ENCODE peak calls at places on chromosomes 7 and 10, in six cellular contexts. One of them, this sample, is unnamed.

GRCh38 chr10:124588736-124589451 is 127.3 kb downstream of the LHPP start:
- DNase-seq in mammary epithelial cell: no peak
- DNase-seq in CD8-positive, alpha-beta memory T cell: no peak
- DNase-seq in foreskin keratinocyte: no peak
- DNase-seq in PC-3: peak
- DNase-seq in breast epithelium: no peak
- DNase-seq in this sample: peak

GRCh38 chr10:26479766-26480492 is 41.8 kb downstream of the APBB1IP start:
- DNase-seq in breast epithelium: no peak
- DNase-seq in mammary epithelial cell: no peak
- DNase-seq in foreskin keratinocyte: no peak
- DNase-seq in CD8-positive, alpha-beta memory T cell: peak
- DNase-seq in PC-3: no peak
- DNase-seq in this sample: no peak

GRCh38 chr10:84337199-84337598 is 8.8 kb downstream of the CCSER2 start:
- DNase-seq in breast epithelium: no peak
- DNase-seq in mammary epithelial cell: peak
- DNase-seq in CD8-positive, alpha-beta memory T cell: no peak
- DNase-seq in PC-3: peak
- DNase-seq in foreskin keratinocyte: peak
- DNase-seq in this sample: no peak

GRCh38 chr7:105690286-105690915 is 109.1 kb upstream of the EFCAB10 start:
- DNase-seq in breast epithelium: no peak
- DNase-seq in PC-3: peak
- DNase-seq in CD8-positive, alpha-beta memory T cell: no peak
- DNase-seq in foreskin keratinocyte: no peak
- DNase-seq in mammary epithelial cell: no peak
- DNase-seq in this sample: no peak

GRCh38 chr10:28928484-28928883 is 251.2 kb downstream of the BAMBI start:
- DNase-seq in breast epithelium: no peak
- DNase-seq in CD8-positive, alpha-beta memory T cell: no peak
- DNase-seq in mammary epithelial cell: no peak
- DNase-seq in PC-3: peak
- DNase-seq in foreskin keratinocyte: peak
- DNase-seq in this sample: no peak

GRCh38 chr7:76428868-76429805 is 4.4 kb downstream of the ZP3 start:
- DNase-seq in breast epithelium: no peak
- DNase-seq in CD8-positive, alpha-beta memory T cell: no peak
- DNase-seq in foreskin keratinocyte: peak
- DNase-seq in PC-3: no peak
- DNase-seq in mammary epithelial cell: no peak
- DNase-seq in this sample: no peak

GRCh38 chr7:150949971-150950491 is 28.1 kb downstream of the KCNH2 start:
- DNase-seq in PC-3: no peak
- DNase-seq in breast epithelium: no peak
- DNase-seq in mammary epithelial cell: no peak
- DNase-seq in CD8-positive, alpha-beta memory T cell: no peak
- DNase-seq in foreskin keratinocyte: no peak
- DNase-seq in this sample: no peak

GRCh38 chr7:135204271-135204872 is 7.0 kb downstream of the WDR91 start:
- DNase-seq in foreskin keratinocyte: no peak
- DNase-seq in PC-3: no peak
- DNase-seq in CD8-positive, alpha-beta memory T cell: no peak
- DNase-seq in mammary epithelial cell: no peak
- DNase-seq in breast epithelium: no peak
- DNase-seq in this sample: peak

GRCh38 chr10:6347391-6347951 is 144.7 kb downstream of the PFKFB3 start:
- DNase-seq in CD8-positive, alpha-beta memory T cell: no peak
- DNase-seq in PC-3: no peak
- DNase-seq in breast epithelium: no peak
- DNase-seq in mammary epithelial cell: no peak
- DNase-seq in foreskin keratinocyte: no peak
- DNase-seq in this sample: no peak

GRCh38 chr7:44347546-44348114 is 22.2 kb upstream of the CAMK2B start:
- DNase-seq in breast epithelium: peak
- DNase-seq in PC-3: peak
- DNase-seq in mammary epithelial cell: no peak
- DNase-seq in CD8-positive, alpha-beta memory T cell: no peak
- DNase-seq in foreskin keratinocyte: no peak
- DNase-seq in this sample: no peak

GRCh38 chr7:157250605-157251228 is 86.1 kb upstream of the DNAJB6 start:
- DNase-seq in CD8-positive, alpha-beta memory T cell: peak
- DNase-seq in foreskin keratinocyte: peak
- DNase-seq in PC-3: peak
- DNase-seq in mammary epithelial cell: peak
- DNase-seq in breast epithelium: no peak
- DNase-seq in this sample: no peak

GRCh38 chr7:134254311-134254710 is 62.4 kb downstream of the SLC35B4 start:
- DNase-seq in breast epithelium: no peak
- DNase-seq in CD8-positive, alpha-beta memory T cell: no peak
- DNase-seq in mammary epithelial cell: no peak
- DNase-seq in foreskin keratinocyte: peak
- DNase-seq in PC-3: peak
- DNase-seq in this sample: no peak

GRCh38 chr7:37756797-37757551 is 73.4 kb downstream of the GPR141 start:
- DNase-seq in PC-3: no peak
- DNase-seq in foreskin keratinocyte: no peak
- DNase-seq in CD8-positive, alpha-beta memory T cell: no peak
- DNase-seq in mammary epithelial cell: no peak
- DNase-seq in breast epithelium: no peak
- DNase-seq in this sample: no peak

GRCh38 chr7:96253441-96253840 is 68.5 kb downstream of the SLC25A13 start:
- DNase-seq in breast epithelium: no peak
- DNase-seq in PC-3: no peak
- DNase-seq in foreskin keratinocyte: no peak
- DNase-seq in mammary epithelial cell: no peak
- DNase-seq in CD8-positive, alpha-beta memory T cell: no peak
- DNase-seq in this sample: no peak

GRCh38 chr7:150368884-150369739 is 490 bp downstream of the REPIN1 start:
- DNase-seq in PC-3: peak
- DNase-seq in mammary epithelial cell: no peak
- DNase-seq in CD8-positive, alpha-beta memory T cell: peak
- DNase-seq in foreskin keratinocyte: no peak
- DNase-seq in breast epithelium: peak
- DNase-seq in this sample: peak

GRCh38 chr7:29270979-29271658 is 76.5 kb downstream of the CHN2 start:
- DNase-seq in breast epithelium: no peak
- DNase-seq in PC-3: peak
- DNase-seq in CD8-positive, alpha-beta memory T cell: no peak
- DNase-seq in mammary epithelial cell: no peak
- DNase-seq in foreskin keratinocyte: no peak
- DNase-seq in this sample: no peak

GRCh38 chr7:26457702-26458327 is 166.2 kb downstream of the SNX10 start:
- DNase-seq in mammary epithelial cell: no peak
- DNase-seq in foreskin keratinocyte: no peak
- DNase-seq in CD8-positive, alpha-beta memory T cell: no peak
- DNase-seq in breast epithelium: no peak
- DNase-seq in PC-3: no peak
- DNase-seq in this sample: no peak

GRCh38 chr10:10110817-10111490 is 906.7 kb upstream of the CELF2 start:
- DNase-seq in foreskin keratinocyte: no peak
- DNase-seq in PC-3: no peak
- DNase-seq in breast epithelium: no peak
- DNase-seq in mammary epithelial cell: no peak
- DNase-seq in CD8-positive, alpha-beta memory T cell: no peak
- DNase-seq in this sample: no peak

GRCh38 chr10:31064334-31064733 is 32.7 kb upstream of the ZNF438 start:
- DNase-seq in foreskin keratinocyte: no peak
- DNase-seq in mammary epithelial cell: peak
- DNase-seq in PC-3: no peak
- DNase-seq in CD8-positive, alpha-beta memory T cell: no peak
- DNase-seq in breast epithelium: no peak
- DNase-seq in this sample: no peak

GRCh38 chr7:89623018-89623672 is 531.1 kb upstream of the STEAP1 start:
- DNase-seq in mammary epithelial cell: peak
- DNase-seq in PC-3: peak
- DNase-seq in breast epithelium: no peak
- DNase-seq in foreskin keratinocyte: peak
- DNase-seq in CD8-positive, alpha-beta memory T cell: peak
- DNase-seq in this sample: peak

GRCh38 chr7:112001089-112001826 is 204.9 kb downstream of the DOCK4 start:
- DNase-seq in CD8-positive, alpha-beta memory T cell: no peak
- DNase-seq in foreskin keratinocyte: peak
- DNase-seq in mammary epithelial cell: peak
- DNase-seq in breast epithelium: no peak
- DNase-seq in PC-3: peak
- DNase-seq in this sample: no peak

DNA sequence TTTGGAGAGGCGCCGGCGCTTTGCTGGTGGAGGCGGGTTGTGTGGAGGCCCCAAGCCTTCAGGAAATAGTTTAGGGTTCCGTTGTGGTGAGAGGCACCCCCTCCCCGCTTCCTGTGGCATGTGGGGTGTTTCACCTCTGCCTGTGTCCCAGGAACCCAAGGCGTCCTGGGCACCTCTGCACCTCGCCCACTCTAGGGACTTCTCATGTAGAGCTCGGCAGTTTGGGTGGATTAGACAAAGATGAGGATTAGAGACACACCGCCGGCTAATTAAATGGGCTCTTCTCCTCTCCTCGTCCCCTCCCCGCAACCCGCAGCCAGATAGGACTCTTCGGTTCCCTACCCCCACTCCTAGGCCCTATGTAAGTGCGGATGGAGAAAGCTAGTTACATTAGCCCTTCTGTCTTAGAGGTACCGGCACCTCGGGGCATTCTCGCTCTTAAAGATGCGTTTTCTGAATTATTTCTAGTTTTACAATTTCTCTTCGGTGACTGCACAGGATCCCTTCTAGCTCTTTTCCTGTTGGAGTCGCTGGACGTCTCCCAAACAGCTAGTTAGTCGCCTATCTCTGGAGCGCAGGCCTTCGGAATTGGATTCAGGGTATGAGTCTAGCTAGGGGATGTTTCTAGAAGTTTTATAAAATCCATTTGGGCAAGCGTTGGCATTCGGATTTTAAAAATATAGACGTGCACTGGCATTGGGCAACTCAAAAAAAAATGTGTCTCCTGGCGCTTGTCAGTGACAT is 7.8 kb downstream of the PTF1A start:
- DNase-seq in PC-3: no peak
- DNase-seq in mammary epithelial cell: no peak
- DNase-seq in foreskin keratinocyte: no peak
- DNase-seq in breast epithelium: no peak
- DNase-seq in CD8-positive, alpha-beta memory T cell: no peak
- DNase-seq in this sample: no peak
- H3K27ac ChIP-seq in PC-3: no peak
- H3K27ac ChIP-seq in mammary epithelial cell: no peak
- H3K27ac ChIP-seq in foreskin keratinocyte: no peak
- H3K27ac ChIP-seq in breast epithelium: no peak
- H3K27ac ChIP-seq in CD8-positive, alpha-beta memory T cell: no peak
- H3K27ac ChIP-seq in this sample: peak

GRCh38 chr7:65269150-65269856 is 104.4 kb upstream of the ZNF92 start:
- DNase-seq in foreskin keratinocyte: no peak
- DNase-seq in mammary epithelial cell: peak
- DNase-seq in PC-3: no peak
- DNase-seq in breast epithelium: no peak
- DNase-seq in CD8-positive, alpha-beta memory T cell: no peak
- DNase-seq in this sample: no peak
- H3K27ac ChIP-seq in foreskin keratinocyte: no peak
- H3K27ac ChIP-seq in mammary epithelial cell: no peak
- H3K27ac ChIP-seq in PC-3: no peak
- H3K27ac ChIP-seq in breast epithelium: no peak
- H3K27ac ChIP-seq in CD8-positive, alpha-beta memory T cell: no peak
- H3K27ac ChIP-seq in this sample: no peak

GRCh38 chr7:103388469-103389140 is 41.2 kb downstream of the PSMC2 start:
- DNase-seq in CD8-positive, alpha-beta memory T cell: no peak
- DNase-seq in breast epithelium: no peak
- DNase-seq in PC-3: no peak
- DNase-seq in foreskin keratinocyte: no peak
- DNase-seq in mammary epithelial cell: no peak
- DNase-seq in this sample: no peak

GRCh38 chr7:103387267-103387666 is 39.8 kb downstream of the PSMC2 start:
- DNase-seq in breast epithelium: no peak
- DNase-seq in PC-3: no peak
- DNase-seq in CD8-positive, alpha-beta memory T cell: no peak
- DNase-seq in mammary epithelial cell: no peak
- DNase-seq in foreskin keratinocyte: no peak
- DNase-seq in this sample: no peak

GRCh38 chr7:103391976-103392375 is 44.5 kb downstream of the PSMC2 start:
- DNase-seq in foreskin keratinocyte: peak
- DNase-seq in CD8-positive, alpha-beta memory T cell: no peak
- DNase-seq in mammary epithelial cell: no peak
- DNase-seq in breast epithelium: no peak
- DNase-seq in PC-3: peak
- DNase-seq in this sample: no peak

GRCh38 chr7:103391150-103391549 is 43.7 kb downstream of the PSMC2 start:
- DNase-seq in breast epithelium: no peak
- DNase-seq in mammary epithelial cell: no peak
- DNase-seq in foreskin keratinocyte: no peak
- DNase-seq in CD8-positive, alpha-beta memory T cell: no peak
- DNase-seq in PC-3: peak
- DNase-seq in this sample: no peak

DNA sequence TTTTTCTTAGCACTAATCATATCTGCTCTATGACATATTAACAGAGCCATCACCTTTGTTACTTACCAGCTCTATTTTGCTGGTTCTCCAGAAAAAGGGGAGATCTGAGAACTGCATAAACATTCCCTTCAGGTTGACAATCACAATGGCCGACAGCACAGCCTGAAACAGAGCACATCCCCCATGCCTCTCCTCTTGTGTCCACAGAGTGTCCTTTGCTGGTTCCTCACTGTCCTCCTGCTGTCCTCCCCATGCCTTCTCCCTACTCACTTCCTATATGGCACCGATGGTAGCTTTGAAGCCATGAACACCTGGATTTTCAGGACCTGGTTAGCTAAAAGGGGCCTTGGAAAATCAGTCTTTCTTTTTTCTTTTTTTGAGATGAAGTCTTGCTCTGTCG is 41.8 kb downstream of the PSMC2 start:
- DNase-seq in CD8-positive, alpha-beta memory T cell: no peak
- DNase-seq in mammary epithelial cell: no peak
- DNase-seq in foreskin keratinocyte: no peak
- DNase-seq in PC-3: no peak
- DNase-seq in breast epithelium: no peak
- DNase-seq in this sample: no peak
- H3K27ac ChIP-seq in CD8-positive, alpha-beta memory T cell: no peak
- H3K27ac ChIP-seq in mammary epithelial cell: no peak
- H3K27ac ChIP-seq in foreskin keratinocyte: no peak
- H3K27ac ChIP-seq in PC-3: no peak
- H3K27ac ChIP-seq in breast epithelium: no peak
- H3K27ac ChIP-seq in this sample: no peak

GRCh38 chr10:34599401-34599800 is 215.7 kb downstream of the PARD3 start:
- DNase-seq in CD8-positive, alpha-beta memory T cell: no peak
- DNase-seq in mammary epithelial cell: no peak
- DNase-seq in foreskin keratinocyte: no peak
- DNase-seq in PC-3: no peak
- DNase-seq in breast epithelium: no peak
- DNase-seq in this sample: no peak

GRCh38 chr10:34593955-34594354 is 221.1 kb downstream of the PARD3 start:
- DNase-seq in mammary epithelial cell: peak
- DNase-seq in PC-3: no peak
- DNase-seq in CD8-positive, alpha-beta memory T cell: no peak
- DNase-seq in foreskin keratinocyte: peak
- DNase-seq in breast epithelium: no peak
- DNase-seq in this sample: no peak

DNA sequence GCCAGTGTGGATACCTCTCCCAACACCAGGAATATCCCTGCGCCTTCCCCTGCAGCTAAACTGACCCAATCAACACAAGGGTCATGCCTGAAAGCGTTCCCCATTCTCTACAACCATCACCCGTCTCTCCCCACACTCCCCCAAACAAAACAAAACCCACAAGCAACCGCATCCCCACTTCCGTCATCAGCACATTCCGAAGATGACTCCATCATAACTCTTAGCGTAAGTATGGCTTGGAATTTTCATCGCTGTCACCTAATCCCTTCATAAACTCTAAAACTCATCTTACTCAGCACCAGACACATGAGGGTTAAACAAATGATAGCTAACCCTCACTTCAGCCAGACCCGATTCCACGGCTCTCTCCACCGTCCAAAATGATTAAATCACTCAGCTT is 216.1 kb downstream of the PARD3 start:
- DNase-seq in mammary epithelial cell: no peak
- DNase-seq in PC-3: no peak
- DNase-seq in foreskin keratinocyte: no peak
- DNase-seq in breast epithelium: no peak
- DNase-seq in CD8-positive, alpha-beta memory T cell: no peak
- DNase-seq in this sample: no peak
- H3K27ac ChIP-seq in mammary epithelial cell: no peak
- H3K27ac ChIP-seq in PC-3: no peak
- H3K27ac ChIP-seq in foreskin keratinocyte: no peak
- H3K27ac ChIP-seq in breast epithelium: no peak
- H3K27ac ChIP-seq in CD8-positive, alpha-beta memory T cell: no peak
- H3K27ac ChIP-seq in this sample: no peak